ENCODE peak calls at places on chromosomes 12 and 14, in eight cellular contexts. M, L, F, U, E, P, H and R are unnamed samples.

GRCh38 chr14:72553161-72553560 is 340.7 kb downstream of the DPF3 start:
- DNase-seq in F (no peak), P (no peak), M (no peak), E (no peak), H (no peak), U (no peak), L (no peak), R (no peak)

GRCh38 chr14:49945448-49946319 is 52.8 kb downstream of the ARF6 start:
- DNase-seq in U (no peak), E (no peak), L (no peak), F (no peak), H (no peak), M (no peak), P (no peak), R (no peak)

GRCh38 chr12:30794591-30795409 is 40.0 kb upstream of the CAPRIN2 start:
- DNase-seq in P (no peak), F (no peak), M (peak; percentile 68), H (no peak), E (no peak), U (peak; percentile 90), L (peak; percentile 72), R (no peak)

GRCh38 chr14:99430491-99430890 is 50.2 kb downstream of the SETD3 start:
- DNase-seq in L (peak; percentile 22), E (no peak), H (peak; percentile 28), U (peak; percentile 69), P (no peak), M (no peak), F (no peak), R (peak; percentile 38)

GRCh38 chr14:68168460-68169109 is 349.0 kb downstream of the RAD51B start:
- DNase-seq in L (no peak), M (no peak), H (no peak), U (no peak), P (no peak), E (no peak), F (no peak), R (no peak)

GRCh38 chr14:24094839-24095195 is 706 bp downstream of the PCK2 start:
- DNase-seq in F (no peak), H (no peak), P (no peak), E (no peak), L (no peak), U (no peak), M (no peak), R (no peak)

GRCh38 chr14:71089974-71090373 is 182.7 kb downstream of the PCNX1 start:
- DNase-seq in M (peak; percentile 41), E (peak; percentile 42), L (no peak), F (no peak), H (no peak), P (no peak), U (no peak), R (no peak)

GRCh38 chr14:76940057-76940456 is 88.5 kb downstream of the IRF2BPL start:
- DNase-seq in F (no peak), P (no peak), U (no peak), L (no peak), H (no peak), E (no peak), M (no peak), R (no peak)

GRCh38 chr12:54153586-54153985 is 35.2 kb downstream of the SMUG1 start:
- DNase-seq in M (no peak), E (no peak), L (no peak), U (no peak), H (no peak), F (no peak), P (no peak), R (peak; percentile 55)

GRCh38 chr14:94864421-94865195 is 94.7 kb upstream of the GSC start:
- DNase-seq in H (no peak), U (peak; percentile 69), F (no peak), P (no peak), L (peak; percentile 19), E (no peak), M (no peak), R (peak; percentile 21)

GRCh38 chr14:64663174-64663573 is 41.0 kb upstream of the PLEKHG3 start:
- DNase-seq in L (no peak), U (no peak), M (no peak), E (no peak), F (no peak), H (no peak), P (no peak), R (no peak)

GRCh38 chr12:44930972-44931600 is 55.0 kb upstream of the NELL2 start:
- DNase-seq in L (no peak), U (no peak), E (peak; percentile 26), P (no peak), F (no peak), H (peak; percentile 36), M (peak; percentile 82), R (peak; percentile 52)
- TF ChIP-seq CTCF in L (peak; percentile 24), U (peak; percentile 82), E (no peak), P (no peak), F (peak; percentile 87), H (peak; percentile 31), M (peak; percentile 91), R (peak; percentile 57)

GRCh38 chr14:104820669-104821228 is 19.8 kb downstream of the ZBTB42 start:
- DNase-seq in M (peak; percentile 60), U (peak; percentile 85), F (peak; percentile 57), E (no peak), P (no peak), L (peak; percentile 81), H (no peak), R (peak; percentile 51)
- TF ChIP-seq CTCF in M (peak; percentile 40), U (peak; percentile 64), F (peak; percentile 50), E (peak; percentile 90), P (no peak), L (peak; percentile 43), H (no peak), R (no peak)

GRCh38 chr12:31959701-31960391 is 631 bp downstream of the RESF1 start:
- DNase-seq in M (peak; percentile 39), P (peak; percentile 82), F (peak; percentile 50), L (peak; percentile 60), H (peak; percentile 76), E (no peak), U (no peak), R (peak; percentile 80)
- TF ChIP-seq CTCF in M (no peak), P (no peak), F (peak; percentile 34), L (no peak), H (peak; percentile 24), E (peak; percentile 27), U (no peak), R (no peak)

DNA sequence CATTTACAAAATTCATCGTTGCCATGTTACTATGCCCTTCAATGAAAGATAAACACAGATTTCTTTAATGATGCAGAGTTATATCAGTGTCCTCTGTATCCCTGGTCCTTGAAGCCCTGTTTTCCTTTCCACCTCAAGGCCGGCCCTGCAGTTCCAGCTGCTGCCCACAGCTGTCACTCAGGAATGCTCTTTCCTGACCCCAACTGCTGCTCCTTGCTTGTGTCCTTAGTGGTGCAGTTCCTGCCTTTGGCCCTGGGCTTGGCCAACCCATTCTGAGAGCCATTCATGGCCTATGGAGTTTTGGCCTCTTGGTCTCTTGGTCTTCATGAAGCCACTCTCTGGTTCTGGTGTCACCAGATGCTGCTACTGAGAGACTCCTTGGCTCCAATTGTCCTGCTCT is 93.1 kb downstream of the GAS2L3 start:
- DNase-seq in U (peak; percentile 54), H (no peak), E (no peak), M (no peak), P (no peak), L (no peak), F (no peak), R (no peak)
- TF ChIP-seq CTCF in U (no peak), H (no peak), E (no peak), M (no peak), P (no peak), L (no peak), F (no peak), R (no peak)

DNA sequence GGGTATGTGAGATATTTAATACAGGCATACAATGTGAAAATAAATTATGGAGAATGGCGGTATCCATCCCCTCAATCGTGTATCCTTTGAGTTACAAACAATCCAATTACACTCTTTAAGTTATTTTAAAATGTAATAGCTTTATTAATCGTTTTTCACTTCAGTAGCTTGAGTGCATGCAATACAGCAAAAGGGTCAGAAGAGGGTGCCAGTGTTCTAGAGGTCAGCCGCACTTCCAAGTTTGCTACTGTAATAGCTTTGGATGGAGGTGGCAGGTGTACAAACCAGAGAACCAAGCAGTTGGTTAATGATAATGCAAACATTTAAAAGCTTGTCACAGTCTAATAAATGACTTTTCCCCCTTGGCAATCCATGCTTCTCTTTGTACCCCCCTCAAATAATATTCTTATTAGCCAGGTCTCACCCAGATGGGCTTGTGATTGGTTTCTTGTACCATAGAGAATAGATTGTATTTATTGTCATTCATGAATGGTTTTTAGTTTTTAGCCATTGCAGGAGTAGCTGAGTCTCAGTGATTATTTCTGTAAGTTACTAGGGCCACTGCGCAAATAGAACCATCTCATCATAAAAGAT is 127.0 kb downstream of the ERC1 start:
- DNase-seq in U (peak; percentile 65), E (peak; percentile 19), P (no peak), F (peak; percentile 61), H (peak; percentile 85), M (peak; percentile 52), L (peak; percentile 67), R (peak; percentile 72)
- TF ChIP-seq CTCF in U (peak; percentile 98), E (peak; percentile 83), P (peak; percentile 88), F (peak; percentile 100), H (peak; percentile 84), M (peak; percentile 98), L (peak; percentile 87), R (peak; percentile 97)

GRCh38 chr12:6644257-6644596 is 3.0 kb downstream of the ACRBP start:
- DNase-seq in M (no peak), U (no peak), P (no peak), H (no peak), F (no peak), E (no peak), L (no peak), R (no peak)

GRCh38 chr12:6647083-6647604 is at the start of gene ACRBP:
- DNase-seq in F (peak; percentile 69), L (no peak), E (no peak), M (no peak), U (peak; percentile 86), P (no peak), H (peak; percentile 62), R (peak; percentile 75)

GRCh38 chr12:6643569-6644256 is 3.5 kb downstream of the ACRBP start:
- DNase-seq in P (no peak), L (no peak), F (no peak), U (no peak), E (no peak), M (no peak), H (no peak), R (no peak)

GRCh38 chr12:6646276-6647082 is 753 bp downstream of the ACRBP start:
- DNase-seq in U (no peak), H (no peak), E (no peak), M (no peak), F (no peak), L (no peak), P (no peak), R (no peak)

DNA sequence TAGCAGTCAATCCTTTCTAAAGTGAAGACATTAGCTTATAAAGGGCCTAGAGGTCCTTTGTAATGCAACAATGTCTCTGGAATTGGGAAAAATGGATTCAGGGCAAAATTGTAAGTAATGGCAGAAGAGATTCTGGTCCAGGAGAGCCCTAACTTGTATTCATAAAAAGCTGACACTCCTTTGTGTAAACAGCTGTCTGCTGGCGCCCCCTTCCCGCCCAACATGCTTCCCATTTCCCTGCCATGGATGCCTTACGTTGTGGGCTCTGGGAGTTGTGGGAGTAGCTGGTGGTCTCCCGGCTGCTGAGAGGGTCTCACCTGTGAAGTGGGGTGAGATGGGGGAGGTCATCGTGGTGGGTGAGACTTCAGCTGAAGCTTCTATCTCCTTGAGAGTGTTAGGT is 2.3 kb downstream of the ACRBP start:
- DNase-seq in E (no peak), L (no peak), H (no peak), U (peak; percentile 63), P (no peak), F (no peak), M (no peak), R (no peak)
- TF ChIP-seq CTCF in E (no peak), L (no peak), H (no peak), U (peak; percentile 61), P (no peak), F (no peak), M (no peak), R (peak; percentile 33)